ENCODE peak calls at places on chromosome X, in nine cellular contexts. One of them, this sample, is unnamed.
A peak's percentile ranks its signal among the peaks of the same experiment; 100 is the strongest.

GRCh38 chrX:67610282-67610681 is 66.5 kb downstream of the AR start:
- DNase-seq in stimulated activated CD8-positive, alpha-beta memory T cell treated with anti-CD3 and anti-CD28 coated beads, Interleukin-12 subunit alpha, Interleukin-12 subunit beta, amount 100 ng/mL, for 4 hours: no peak
- DNase-seq in iris pigment epithelial cell: no peak
- DNase-seq in H7: no peak
- DNase-seq in activated CD8-positive, alpha-beta memory T cell treated with anti-CD3 and anti-CD28 coated beads for 4 hours: no peak
- DNase-seq in NCI-H460: no peak
- DNase-seq in amygdala: no peak
- DNase-seq in activated naive CD8-positive, alpha-beta T cell treated with anti-CD3 and anti-CD28 coated beads, Interleukin-2, amount 50 U/mL, for 24 hours: no peak
- DNase-seq in head of caudate nucleus: no peak
- DNase-seq in this sample: no peak

GRCh38 chrX:97399400-97399799 is 515.7 kb downstream of the RPA4 start:
- DNase-seq in amygdala: no peak
- DNase-seq in head of caudate nucleus: no peak
- DNase-seq in stimulated activated CD8-positive, alpha-beta memory T cell treated with anti-CD3 and anti-CD28 coated beads, Interleukin-12 subunit alpha, Interleukin-12 subunit beta, amount 100 ng/mL, for 4 hours: no peak
- DNase-seq in H7: no peak
- DNase-seq in activated CD8-positive, alpha-beta memory T cell treated with anti-CD3 and anti-CD28 coated beads for 4 hours: no peak
- DNase-seq in activated naive CD8-positive, alpha-beta T cell treated with anti-CD3 and anti-CD28 coated beads, Interleukin-2, amount 50 U/mL, for 24 hours: no peak
- DNase-seq in iris pigment epithelial cell: peak; percentile 89
- DNase-seq in NCI-H460: peak; percentile 46
- DNase-seq in this sample: no peak

GRCh38 chrX:110944793-110945466 is 149.3 kb upstream of the CHRDL1 start:
- DNase-seq in iris pigment epithelial cell: no peak
- DNase-seq in activated CD8-positive, alpha-beta memory T cell treated with anti-CD3 and anti-CD28 coated beads for 4 hours: no peak
- DNase-seq in H7: peak; percentile 70
- DNase-seq in head of caudate nucleus: peak; percentile 13
- DNase-seq in activated naive CD8-positive, alpha-beta T cell treated with anti-CD3 and anti-CD28 coated beads, Interleukin-2, amount 50 U/mL, for 24 hours: no peak
- DNase-seq in amygdala: no peak
- DNase-seq in NCI-H460: no peak
- DNase-seq in stimulated activated CD8-positive, alpha-beta memory T cell treated with anti-CD3 and anti-CD28 coated beads, Interleukin-12 subunit alpha, Interleukin-12 subunit beta, amount 100 ng/mL, for 4 hours: no peak
- DNase-seq in this sample: no peak

GRCh38 chrX:92232182-92232581 is 453.0 kb downstream of the PCDH11X start:
- DNase-seq in NCI-H460: peak; percentile 15
- DNase-seq in iris pigment epithelial cell: no peak
- DNase-seq in stimulated activated CD8-positive, alpha-beta memory T cell treated with anti-CD3 and anti-CD28 coated beads, Interleukin-12 subunit alpha, Interleukin-12 subunit beta, amount 100 ng/mL, for 4 hours: no peak
- DNase-seq in H7: peak; percentile 12
- DNase-seq in activated CD8-positive, alpha-beta memory T cell treated with anti-CD3 and anti-CD28 coated beads for 4 hours: no peak
- DNase-seq in activated naive CD8-positive, alpha-beta T cell treated with anti-CD3 and anti-CD28 coated beads, Interleukin-2, amount 50 U/mL, for 24 hours: no peak
- DNase-seq in head of caudate nucleus: no peak
- DNase-seq in amygdala: no peak
- DNase-seq in this sample: no peak

GRCh38 chrX:17836830-17837229 is 24.3 kb downstream of the RAI2 start:
- DNase-seq in NCI-H460: no peak
- DNase-seq in H7: no peak
- DNase-seq in iris pigment epithelial cell: no peak
- DNase-seq in head of caudate nucleus: no peak
- DNase-seq in activated naive CD8-positive, alpha-beta T cell treated with anti-CD3 and anti-CD28 coated beads, Interleukin-2, amount 50 U/mL, for 24 hours: no peak
- DNase-seq in activated CD8-positive, alpha-beta memory T cell treated with anti-CD3 and anti-CD28 coated beads for 4 hours: no peak
- DNase-seq in amygdala: no peak
- DNase-seq in stimulated activated CD8-positive, alpha-beta memory T cell treated with anti-CD3 and anti-CD28 coated beads, Interleukin-12 subunit alpha, Interleukin-12 subunit beta, amount 100 ng/mL, for 4 hours: no peak
- DNase-seq in this sample: no peak

GRCh38 chrX:3663576-3664290 is 49.7 kb downstream of the PRKX start:
- DNase-seq in stimulated activated CD8-positive, alpha-beta memory T cell treated with anti-CD3 and anti-CD28 coated beads, Interleukin-12 subunit alpha, Interleukin-12 subunit beta, amount 100 ng/mL, for 4 hours: no peak
- DNase-seq in activated naive CD8-positive, alpha-beta T cell treated with anti-CD3 and anti-CD28 coated beads, Interleukin-2, amount 50 U/mL, for 24 hours: no peak
- DNase-seq in iris pigment epithelial cell: no peak
- DNase-seq in activated CD8-positive, alpha-beta memory T cell treated with anti-CD3 and anti-CD28 coated beads for 4 hours: no peak
- DNase-seq in H7: no peak
- DNase-seq in NCI-H460: no peak
- DNase-seq in amygdala: no peak
- DNase-seq in head of caudate nucleus: peak; percentile 15
- DNase-seq in this sample: no peak

GRCh38 chrX:152658302-152658701 is 20.6 kb downstream of the GABRQ start:
- DNase-seq in stimulated activated CD8-positive, alpha-beta memory T cell treated with anti-CD3 and anti-CD28 coated beads, Interleukin-12 subunit alpha, Interleukin-12 subunit beta, amount 100 ng/mL, for 4 hours: no peak
- DNase-seq in NCI-H460: no peak
- DNase-seq in head of caudate nucleus: no peak
- DNase-seq in iris pigment epithelial cell: no peak
- DNase-seq in amygdala: no peak
- DNase-seq in activated CD8-positive, alpha-beta memory T cell treated with anti-CD3 and anti-CD28 coated beads for 4 hours: no peak
- DNase-seq in activated naive CD8-positive, alpha-beta T cell treated with anti-CD3 and anti-CD28 coated beads, Interleukin-2, amount 50 U/mL, for 24 hours: no peak
- DNase-seq in H7: peak; percentile 59
- DNase-seq in this sample: no peak

GRCh38 chrX:119871245-119871598 is 311 bp downstream of the RNF113A start:
- DNase-seq in iris pigment epithelial cell: no peak
- DNase-seq in activated naive CD8-positive, alpha-beta T cell treated with anti-CD3 and anti-CD28 coated beads, Interleukin-2, amount 50 U/mL, for 24 hours: no peak
- DNase-seq in activated CD8-positive, alpha-beta memory T cell treated with anti-CD3 and anti-CD28 coated beads for 4 hours: no peak
- DNase-seq in amygdala: no peak
- DNase-seq in H7: no peak
- DNase-seq in head of caudate nucleus: no peak
- DNase-seq in NCI-H460: no peak
- DNase-seq in stimulated activated CD8-positive, alpha-beta memory T cell treated with anti-CD3 and anti-CD28 coated beads, Interleukin-12 subunit alpha, Interleukin-12 subunit beta, amount 100 ng/mL, for 4 hours: no peak
- DNase-seq in this sample: no peak

GRCh38 chrX:2478546-2479419 is 22.0 kb downstream of the DHRSX start:
- DNase-seq in amygdala: no peak
- DNase-seq in activated CD8-positive, alpha-beta memory T cell treated with anti-CD3 and anti-CD28 coated beads for 4 hours: no peak
- DNase-seq in iris pigment epithelial cell: no peak
- DNase-seq in NCI-H460: no peak
- DNase-seq in H7: no peak
- DNase-seq in stimulated activated CD8-positive, alpha-beta memory T cell treated with anti-CD3 and anti-CD28 coated beads, Interleukin-12 subunit alpha, Interleukin-12 subunit beta, amount 100 ng/mL, for 4 hours: no peak
- DNase-seq in activated naive CD8-positive, alpha-beta T cell treated with anti-CD3 and anti-CD28 coated beads, Interleukin-2, amount 50 U/mL, for 24 hours: no peak
- DNase-seq in head of caudate nucleus: no peak
- DNase-seq in this sample: no peak

GRCh38 chrX:43655961-43656494 is at the start of gene MAOA:
- DNase-seq in activated CD8-positive, alpha-beta memory T cell treated with anti-CD3 and anti-CD28 coated beads for 4 hours: no peak
- DNase-seq in activated naive CD8-positive, alpha-beta T cell treated with anti-CD3 and anti-CD28 coated beads, Interleukin-2, amount 50 U/mL, for 24 hours: peak; percentile 14
- DNase-seq in amygdala: peak; percentile 70
- DNase-seq in stimulated activated CD8-positive, alpha-beta memory T cell treated with anti-CD3 and anti-CD28 coated beads, Interleukin-12 subunit alpha, Interleukin-12 subunit beta, amount 100 ng/mL, for 4 hours: peak; percentile 10
- DNase-seq in NCI-H460: peak; percentile 16
- DNase-seq in head of caudate nucleus: peak; percentile 75
- DNase-seq in iris pigment epithelial cell: peak; percentile 26
- DNase-seq in H7: peak; percentile 61
- DNase-seq in this sample: peak; percentile 26

GRCh38 chrX:105323951-105324350 is 103.5 kb upstream of the TEX13A start:
- DNase-seq in H7: no peak
- DNase-seq in iris pigment epithelial cell: peak; percentile 88
- DNase-seq in head of caudate nucleus: no peak
- DNase-seq in activated CD8-positive, alpha-beta memory T cell treated with anti-CD3 and anti-CD28 coated beads for 4 hours: no peak
- DNase-seq in activated naive CD8-positive, alpha-beta T cell treated with anti-CD3 and anti-CD28 coated beads, Interleukin-2, amount 50 U/mL, for 24 hours: no peak
- DNase-seq in amygdala: no peak
- DNase-seq in stimulated activated CD8-positive, alpha-beta memory T cell treated with anti-CD3 and anti-CD28 coated beads, Interleukin-12 subunit alpha, Interleukin-12 subunit beta, amount 100 ng/mL, for 4 hours: no peak
- DNase-seq in NCI-H460: no peak
- DNase-seq in this sample: no peak

GRCh38 chrX:68462653-68463052 is 29.4 kb upstream of the OPHN1 start:
- DNase-seq in amygdala: peak; percentile 1
- DNase-seq in activated CD8-positive, alpha-beta memory T cell treated with anti-CD3 and anti-CD28 coated beads for 4 hours: no peak
- DNase-seq in head of caudate nucleus: peak; percentile 12
- DNase-seq in iris pigment epithelial cell: peak; percentile 27
- DNase-seq in activated naive CD8-positive, alpha-beta T cell treated with anti-CD3 and anti-CD28 coated beads, Interleukin-2, amount 50 U/mL, for 24 hours: no peak
- DNase-seq in H7: no peak
- DNase-seq in NCI-H460: peak; percentile 17
- DNase-seq in stimulated activated CD8-positive, alpha-beta memory T cell treated with anti-CD3 and anti-CD28 coated beads, Interleukin-12 subunit alpha, Interleukin-12 subunit beta, amount 100 ng/mL, for 4 hours: no peak
- DNase-seq in this sample: peak; percentile 2

GRCh38 chrX:97332963-97333362 is 449.3 kb downstream of the RPA4 start:
- DNase-seq in amygdala: no peak
- DNase-seq in H7: no peak
- DNase-seq in activated CD8-positive, alpha-beta memory T cell treated with anti-CD3 and anti-CD28 coated beads for 4 hours: no peak
- DNase-seq in stimulated activated CD8-positive, alpha-beta memory T cell treated with anti-CD3 and anti-CD28 coated beads, Interleukin-12 subunit alpha, Interleukin-12 subunit beta, amount 100 ng/mL, for 4 hours: no peak
- DNase-seq in iris pigment epithelial cell: peak; percentile 14
- DNase-seq in head of caudate nucleus: no peak
- DNase-seq in NCI-H460: no peak
- DNase-seq in activated naive CD8-positive, alpha-beta T cell treated with anti-CD3 and anti-CD28 coated beads, Interleukin-2, amount 50 U/mL, for 24 hours: no peak
- DNase-seq in this sample: no peak

GRCh38 chrX:154472685-154473632 is 6.1 kb downstream of the LAGE3 start:
- DNase-seq in head of caudate nucleus: no peak
- DNase-seq in activated CD8-positive, alpha-beta memory T cell treated with anti-CD3 and anti-CD28 coated beads for 4 hours: no peak
- DNase-seq in stimulated activated CD8-positive, alpha-beta memory T cell treated with anti-CD3 and anti-CD28 coated beads, Interleukin-12 subunit alpha, Interleukin-12 subunit beta, amount 100 ng/mL, for 4 hours: no peak
- DNase-seq in activated naive CD8-positive, alpha-beta T cell treated with anti-CD3 and anti-CD28 coated beads, Interleukin-2, amount 50 U/mL, for 24 hours: no peak
- DNase-seq in H7: peak; percentile 66
- DNase-seq in amygdala: no peak
- DNase-seq in NCI-H460: no peak
- DNase-seq in iris pigment epithelial cell: no peak
- DNase-seq in this sample: no peak

This sample was measured in C1 segment of cervical spinal cord.